ENCODE peak calls at places on chromosome 18, in five cellular contexts. N is activated T-helper 1 cell treated with anti-CD3 and anti-CD28 coated beads, Interleukin-2, amount 50 U/mL, for 16 hours; K is sciatic nerve; U is T-helper 9 cell; Q is occipital lobe. S is an unnamed sample.
A peak's percentile ranks its signal among the peaks of the same experiment; 100 is the strongest.

GRCh38 chr18:9730786-9731185 is 22.7 kb downstream of the RAB31 start:
- DNase-seq in U (no peak), N (no peak), K (no peak), Q (no peak), S (no peak)

GRCh38 chr18:76363451-76364120 is 131.5 kb downstream of the ZNF516 start:
- DNase-seq in Q (no peak), K (no peak), U (no peak), N (no peak), S (no peak)

GRCh38 chr18:67425724-67426123 is 90.8 kb downstream of the DSEL start:
- DNase-seq in N (no peak), U (no peak), Q (no peak), K (no peak), S (no peak)

GRCh38 chr18:47254341-47254939 is 3.0 kb upstream of the SKOR2 start:
- DNase-seq in K (peak; percentile 58), N (no peak), Q (no peak), U (no peak), S (peak; percentile 42)

GRCh38 chr18:10949655-10950054 is 199.7 kb downstream of the PIEZO2 start:
- DNase-seq in K (no peak), U (no peak), Q (no peak), N (no peak), S (peak; percentile 17)

GRCh38 chr18:13703899-13704298 is 22.5 kb downstream of the FAM210A start:
- DNase-seq in K (no peak), U (no peak), N (no peak), Q (no peak), S (peak; percentile 36)

GRCh38 chr18:60534539-60534938 is 162.0 kb upstream of the MC4R start:
- DNase-seq in U (no peak), Q (no peak), K (no peak), N (no peak), S (no peak)

GRCh38 chr18:31162419-31162793 is 250 bp downstream of the DSC1 start:
- DNase-seq in K (no peak), U (no peak), Q (no peak), N (no peak), S (no peak)

GRCh38 chr18:11976882-11977281 is 4.4 kb upstream of the IMPA2 start:
- DNase-seq in Q (no peak), N (no peak), U (no peak), K (peak; percentile 36), S (no peak)

GRCh38 chr18:5413447-5413846 is 117.9 kb upstream of the ZBTB14 start:
- DNase-seq in N (no peak), U (no peak), Q (no peak), K (no peak), S (no peak)

GRCh38 chr18:11909081-11909410 is 929 bp upstream of the MPPE1 start:
- DNase-seq in K (no peak), Q (no peak), N (no peak), U (peak; percentile 13), S (no peak)

GRCh38 chr18:22999212-22999611 is 66.1 kb downstream of the RBBP8 start:
- DNase-seq in N (no peak), K (no peak), U (no peak), Q (no peak), S (no peak)

GRCh38 chr18:50817898-50818250 is 1.9 kb downstream of the MRO start:
- DNase-seq in N (no peak), Q (no peak), U (no peak), K (no peak), S (no peak)

GRCh38 chr18:50819027-50819726 is 639 bp downstream of the MRO start:
- DNase-seq in U (no peak), N (no peak), K (no peak), Q (peak; percentile 11), S (peak; percentile 9)

GRCh38 chr18:39913790-39914366 is 2041.2 kb upstream of the PIK3C3 start:
- DNase-seq in Q (no peak), U (no peak), K (no peak), N (no peak), S (no peak)

GRCh38 chr18:60865801-60866200 is 467.4 kb upstream of the CDH20 start:
- DNase-seq in N (no peak), K (no peak), Q (no peak), U (no peak), S (no peak)

GRCh38 chr18:10705786-10706185 is 180.0 kb downstream of the NAPG start:
- DNase-seq in K (no peak), U (no peak), N (no peak), Q (peak; percentile 19), S (no peak)

GRCh38 chr18:43236921-43237320 is 40.4 kb downstream of the SYT4 start:
- DNase-seq in K (no peak), Q (no peak), U (no peak), N (no peak), S (no peak)

GRCh38 chr18:32772580-32773186 is at the start of gene KLHL14:
- DNase-seq in K (no peak), Q (no peak), N (no peak), U (no peak), S (no peak)

GRCh38 chr18:11981633-11982366 is 493 bp downstream of the IMPA2 start:
- DNase-seq in U (no peak), K (peak; percentile 73), Q (no peak), N (no peak), S (peak; percentile 66)

GRCh38 chr18:22391571-22392359 is 25.9 kb downstream of the CTAGE1 start:
- DNase-seq in K (no peak), U (no peak), N (no peak), Q (no peak), S (no peak)

GRCh38 chr18:23887493-23887892 is 127.1 kb upstream of the TTC39C start:
- DNase-seq in U (no peak), K (no peak), Q (no peak), N (no peak), S (no peak)

GRCh38 chr18:79200546-79201268 is 131.5 kb downstream of the ATP9B start:
- DNase-seq in N (no peak), U (peak; percentile 11), Q (no peak), K (peak; percentile 69), S (peak; percentile 52)

GRCh38 chr18:42821492-42821891 is 294.0 kb downstream of the RIT2 start:
- DNase-seq in Q (no peak), K (no peak), U (no peak), N (no peak), S (no peak)

GRCh38 chr18:49019446-49020045 is 68.8 kb upstream of the SMAD7 start:
- DNase-seq in N (no peak), U (no peak), K (no peak), Q (no peak), S (no peak)

GRCh38 chr18:49878567-49878966 is 65.2 kb upstream of the ACAA2 start:
- DNase-seq in U (no peak), K (no peak), N (no peak), Q (no peak), S (no peak)

GRCh38 chr18:79343567-79344207 is 52.0 kb upstream of the NFATC1 start:
- DNase-seq in N (no peak), K (no peak), U (no peak), Q (no peak), S (no peak)

GRCh38 chr18:36376361-36376760 is 78.8 kb downstream of the FHOD3 start:
- DNase-seq in Q (no peak), N (no peak), K (no peak), U (no peak), S (no peak)

S was measured in NB4.